ENCODE peak calls at places on chromosomes 7 and 10, in nine cellular contexts. Y is OCI-LY7, F is cardiac muscle cell, N is PC-9, L is lower lobe of right lung, R is AG04450, Q is breast epithelium, A is neural progenitor cell, X is MM.1S. P is an unnamed sample.

GRCh38 chr10:44865289-44865671 is 45.9 kb upstream of the TMEM72 start:
- DNase-seq in Y (no peak), F (peak), N (no peak), L (no peak), R (no peak), Q (no peak), A (peak), X (no peak), P (no peak)

GRCh38 chr7:18855796-18856195 is 261.6 kb downstream of the TWIST1 start:
- DNase-seq in Y (no peak), F (no peak), N (no peak), L (no peak), R (no peak), Q (no peak), A (no peak), X (no peak), P (peak)

GRCh38 chr7:27952393-27953290 is 212.7 kb downstream of the TAX1BP1 start:
- DNase-seq in Y (no peak), F (peak), N (no peak), L (no peak), R (no peak), Q (no peak), A (no peak), X (no peak), P (no peak)

GRCh38 chr7:17580141-17580540 is 281.7 kb downstream of the AHR start:
- DNase-seq in Y (no peak), F (peak), N (no peak), L (no peak), R (peak), Q (no peak), A (no peak), X (no peak), P (peak)

GRCh38 chr7:100720645-100721504 is 607 bp downstream of the EPO start:
- DNase-seq in Y (no peak), F (no peak), N (no peak), L (no peak), R (no peak), Q (no peak), A (peak), X (no peak), P (no peak)

GRCh38 chr10:17229717-17229966 is 1.6 kb downstream of the VIM start:
- DNase-seq in Y (no peak), F (no peak), N (no peak), L (no peak), R (no peak), Q (no peak), A (peak), X (no peak), P (peak)

GRCh38 chr7:99125505-99125865 is 18.4 kb downstream of the SMURF1 start:
- DNase-seq in Y (no peak), F (no peak), N (peak), L (no peak), R (no peak), Q (no peak), A (no peak), X (no peak), P (no peak)

GRCh38 chr7:158407581-158408331 is 179.9 kb downstream of the PTPRN2 start:
- DNase-seq in Y (peak), F (peak), N (no peak), L (no peak), R (no peak), Q (no peak), A (peak), X (no peak), P (peak)

GRCh38 chr10:116098411-116099019 is 174.5 kb downstream of the GFRA1 start:
- DNase-seq in Y (no peak), F (no peak), N (no peak), L (no peak), R (no peak), Q (no peak), A (peak), X (no peak), P (no peak)

GRCh38 chr10:79103078-79103477 is 34.3 kb downstream of the ZMIZ1 start:
- DNase-seq in Y (no peak), F (no peak), N (no peak), L (no peak), R (no peak), Q (no peak), A (no peak), X (no peak), P (no peak)

GRCh38 chr7:91720255-91720937 is 160.1 kb downstream of the MTERF1 start:
- DNase-seq in Y (no peak), F (peak), N (peak), L (no peak), R (no peak), Q (no peak), A (no peak), X (no peak), P (peak)

GRCh38 chr7:17680026-17680425 is 260.3 kb downstream of the SNX13 start:
- DNase-seq in Y (no peak), F (peak), N (peak), L (peak), R (peak), Q (no peak), A (peak), X (no peak), P (peak)

GRCh38 chr10:123380491-123381085 is 226.4 kb downstream of the BUB3 start:
- DNase-seq in Y (no peak), F (peak), N (no peak), L (no peak), R (no peak), Q (no peak), A (peak), X (no peak), P (no peak)

GRCh38 chr10:25547391-25547790 is 372.6 kb downstream of the GPR158 start:
- DNase-seq in Y (no peak), F (peak), N (no peak), L (no peak), R (no peak), Q (no peak), A (peak), X (no peak), P (no peak)

GRCh38 chr10:66215005-66215404 is 710.8 kb upstream of the LRRTM3 start:
- DNase-seq in Y (no peak), F (no peak), N (no peak), L (no peak), R (no peak), Q (no peak), A (peak), X (no peak), P (no peak)

GRCh38 chr7:23491502-23491901 is 21.2 kb upstream of the IGF2BP3 start:
- DNase-seq in Y (no peak), F (peak), N (no peak), L (no peak), R (no peak), Q (no peak), A (no peak), X (no peak), P (no peak)

GRCh38 chr10:69866688-69867461 is 65.2 kb downstream of the COL13A1 start:
- DNase-seq in Y (no peak), F (peak), N (no peak), L (no peak), R (peak), Q (peak), A (peak), X (no peak), P (peak)

GRCh38 chr10:17075510-17075909 is 54.1 kb downstream of the CUBN start:
- DNase-seq in Y (no peak), F (peak), N (peak), L (no peak), R (peak), Q (no peak), A (no peak), X (no peak), P (peak)

GRCh38 chr7:30804078-30804661 is 33.0 kb downstream of the MINDY4 start:
- DNase-seq in Y (no peak), F (peak), N (peak), L (no peak), R (peak), Q (no peak), A (no peak), X (no peak), P (peak)

GRCh38 chr7:945556-946255 is 8.8 kb downstream of the ADAP1 start:
- DNase-seq in Y (no peak), F (no peak), N (peak), L (peak), R (no peak), Q (peak), A (no peak), X (no peak), P (no peak)

GRCh38 chr10:119139464-119140067 is 25.9 kb downstream of the SFXN4 start:
- DNase-seq in Y (peak), F (peak), N (no peak), L (peak), R (no peak), Q (no peak), A (peak), X (no peak), P (no peak)

GRCh38 chr10:68095176-68095575 is 14.1 kb upstream of the MYPN start:
- DNase-seq in Y (no peak), F (peak), N (peak), L (no peak), R (no peak), Q (no peak), A (no peak), X (no peak), P (peak)

GRCh38 chr7:100491192-100491578 is 7.5 kb downstream of the NYAP1 start:
- DNase-seq in Y (no peak), F (no peak), N (no peak), L (no peak), R (no peak), Q (no peak), A (no peak), X (no peak), P (no peak)

GRCh38 chr7:703049-703448 is 23.4 kb upstream of the DNAAF5 start:
- DNase-seq in Y (no peak), F (no peak), N (no peak), L (no peak), R (no peak), Q (no peak), A (no peak), X (no peak), P (no peak)

GRCh38 chr7:77425151-77426051 is 9.3 kb upstream of the GSAP start:
- DNase-seq in Y (no peak), F (peak), N (peak), L (no peak), R (peak), Q (no peak), A (peak), X (no peak), P (peak)

GRCh38 chr10:120827251-120827875 is 23.8 kb upstream of the WDR11 start:
- DNase-seq in Y (no peak), F (no peak), N (no peak), L (no peak), R (no peak), Q (no peak), A (no peak), X (peak), P (no peak)

GRCh38 chr10:52617346-52617745 is 155.2 kb downstream of the MBL2 start:
- DNase-seq in Y (no peak), F (no peak), N (no peak), L (no peak), R (no peak), Q (no peak), A (no peak), X (no peak), P (no peak)

GRCh38 chr10:116465541-116465940 is 37.9 kb downstream of the PNLIPRP3 start:
- DNase-seq in Y (no peak), F (no peak), N (no peak), L (no peak), R (no peak), Q (no peak), A (no peak), X (peak), P (no peak)

GRCh38 chr7:93851536-93851935 is 39.0 kb downstream of the TFPI2 start:
- DNase-seq in Y (no peak), F (no peak), N (no peak), L (no peak), R (no peak), Q (no peak), A (no peak), X (no peak), P (no peak)

GRCh38 chr7:114901771-114902170 is 20.1 kb upstream of the MDFIC start:
- DNase-seq in Y (no peak), F (peak), N (peak), L (no peak), R (no peak), Q (no peak), A (no peak), X (no peak), P (peak)

GRCh38 chr10:5992398-5992797 is 15.1 kb upstream of the IL15RA start:
- DNase-seq in Y (no peak), F (no peak), N (no peak), L (no peak), R (no peak), Q (no peak), A (no peak), X (no peak), P (no peak)

GRCh38 chr10:80444646-80445319 is 9.3 kb upstream of the TSPAN14 start:
- DNase-seq in Y (peak), F (peak), N (peak), L (peak), R (no peak), Q (peak), A (peak), X (peak), P (peak)

GRCh38 chr7:2076649-2077064 is 156.1 kb downstream of the MAD1L1 start:
- DNase-seq in Y (no peak), F (no peak), N (no peak), L (no peak), R (no peak), Q (no peak), A (no peak), X (no peak), P (no peak)

GRCh38 chr7:39035156-39035555 is 57.4 kb downstream of the POU6F2 start:
- DNase-seq in Y (no peak), F (no peak), N (no peak), L (no peak), R (no peak), Q (no peak), A (no peak), X (no peak), P (no peak)

GRCh38 chr10:133466683-133467275 is 13.0 kb downstream of the SCART1 start:
- DNase-seq in Y (no peak), F (no peak), N (no peak), L (no peak), R (no peak), Q (no peak), A (no peak), X (no peak), P (no peak)

GRCh38 chr7:106766551-106766950 is 98.5 kb upstream of the PIK3CG start:
- DNase-seq in Y (no peak), F (no peak), N (no peak), L (no peak), R (no peak), Q (no peak), A (no peak), X (no peak), P (no peak)

GRCh38 chr10:16440396-16441105 is 3.7 kb downstream of the PTER start:
- DNase-seq in Y (no peak), F (peak), N (peak), L (no peak), R (no peak), Q (peak), A (no peak), X (no peak), P (no peak)

GRCh38 chr7:105909742-105910141 is 33.3 kb upstream of the ATXN7L1 start:
- DNase-seq in Y (no peak), F (no peak), N (no peak), L (no peak), R (no peak), Q (no peak), A (no peak), X (no peak), P (no peak)

GRCh38 chr10:22332116-22332692 is 11.3 kb downstream of the BMI1 start:
- DNase-seq in Y (no peak), F (no peak), N (no peak), L (no peak), R (no peak), Q (no peak), A (peak), X (no peak), P (no peak)

GRCh38 chr10:22333167-22333566 is 12.1 kb upstream of the SPAG6 start:
- DNase-seq in Y (no peak), F (no peak), N (no peak), L (no peak), R (no peak), Q (no peak), A (no peak), X (peak), P (no peak)

GRCh38 chr10:22335204-22335956 is 9.9 kb upstream of the SPAG6 start:
- DNase-seq in Y (no peak), F (peak), N (no peak), L (peak), R (no peak), Q (no peak), A (peak), X (no peak), P (no peak)

GRCh38 chr10:22334414-22335203 is 10.7 kb upstream of the SPAG6 start:
- DNase-seq in Y (no peak), F (peak), N (no peak), L (no peak), R (no peak), Q (no peak), A (peak), X (no peak), P (no peak)

DNA sequence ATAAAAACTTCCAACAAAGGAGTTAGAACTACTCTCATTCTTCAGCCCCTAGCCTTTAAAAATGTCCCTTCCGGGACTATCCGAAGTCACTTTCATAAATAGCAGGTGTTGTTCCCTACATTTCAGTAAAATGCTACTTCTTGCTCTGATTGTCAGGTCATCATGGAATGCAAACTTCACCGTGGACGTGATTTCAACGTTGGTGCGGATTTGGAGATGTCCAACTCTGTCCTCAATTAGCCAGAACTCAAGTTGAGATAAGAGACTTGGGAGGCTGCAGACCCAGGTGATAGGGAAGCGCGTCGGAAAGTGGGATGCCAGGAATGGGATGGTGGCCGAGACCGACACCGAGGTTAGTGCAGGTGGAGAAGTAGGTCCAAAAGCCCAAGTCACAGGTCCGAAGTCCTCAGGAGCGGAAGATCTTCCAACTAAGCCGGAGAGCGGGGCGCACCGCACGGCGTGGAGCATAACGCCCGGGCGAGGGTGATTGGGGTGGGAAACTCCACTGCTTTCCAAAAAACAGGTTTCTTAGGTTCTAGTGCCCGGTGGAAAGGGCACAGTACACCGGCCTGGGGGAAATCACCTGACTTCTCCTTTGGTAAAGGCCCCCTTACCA is 11.5 kb upstream of the SPAG6 start:
- DNase-seq in Y (no peak), F (no peak), N (no peak), L (no peak), R (no peak), Q (no peak), A (peak), X (no peak), P (no peak)
- H3K4me3 ChIP-seq in Y (no peak), F (peak), N (no peak), L (peak), R (no peak), Q (no peak), A (peak), X (no peak), P (no peak)

DNA sequence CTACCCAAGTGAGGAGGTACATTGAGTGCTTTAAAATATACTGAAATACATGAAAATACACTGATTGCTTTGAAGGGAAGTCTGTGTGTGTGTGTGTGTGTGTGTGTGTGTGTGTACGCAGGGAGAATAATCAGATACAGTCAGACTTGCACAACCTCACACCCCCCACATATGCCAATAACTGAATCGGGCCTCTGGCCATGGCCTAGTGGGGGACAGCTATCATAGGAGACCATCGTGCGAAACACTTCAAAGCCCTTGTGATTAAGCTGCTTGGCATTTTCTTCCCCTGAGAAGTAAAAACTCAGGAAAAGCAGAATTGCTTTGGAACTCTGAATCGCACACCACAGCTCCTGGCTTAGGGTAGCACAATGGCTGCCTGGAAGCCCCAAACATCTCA is 135.1 kb downstream of the C10orf105 start:
- DNase-seq in Y (no peak), F (peak), N (no peak), L (no peak), R (no peak), Q (no peak), A (no peak), X (no peak), P (peak)
- H3K27ac ChIP-seq in Y (no peak), F (no peak), N (no peak), L (no peak), R (no peak), Q (no peak), A (no peak), X (no peak), P (peak)

GRCh38 chr7:147595076-147595475 is 995.5 kb upstream of the C7orf33 start:
- DNase-seq in Y (no peak), F (no peak), N (no peak), L (no peak), R (no peak), Q (no peak), A (no peak), X (no peak), P (no peak)
- TF ChIP-seq CTCF in Y (no peak), F (no peak), N (no peak), L (no peak), R (no peak), Q (no peak), A (no peak), X (no peak), P (no peak)

GRCh38 chr10:71216363-71216695 is 4.0 kb downstream of the UNC5B start:
- DNase-seq in Y (no peak), F (no peak), N (no peak), L (no peak), R (no peak), Q (no peak), A (no peak), X (no peak), P (no peak)
- H3K4me3 ChIP-seq in Y (no peak), F (peak), N (no peak), L (peak), R (no peak), Q (no peak), A (no peak), X (no peak), P (no peak)

GRCh38 chr10:127012769-127013152 is 107.5 kb downstream of the DOCK1 start:
- DNase-seq in Y (no peak), F (peak), N (peak), L (peak), R (no peak), Q (peak), A (no peak), X (peak), P (no peak)

GRCh38 chr10:127014671-127015070 is 109.4 kb downstream of the DOCK1 start:
- DNase-seq in Y (no peak), F (no peak), N (no peak), L (no peak), R (no peak), Q (no peak), A (no peak), X (no peak), P (no peak)

GRCh38 chr10:127012071-127012768 is 107.0 kb downstream of the DOCK1 start:
- DNase-seq in Y (no peak), F (no peak), N (no peak), L (no peak), R (no peak), Q (no peak), A (no peak), X (no peak), P (no peak)

GRCh38 chr10:127013251-127013656 is 108.0 kb downstream of the DOCK1 start:
- DNase-seq in Y (no peak), F (no peak), N (no peak), L (no peak), R (no peak), Q (no peak), A (peak), X (no peak), P (no peak)

DNA sequence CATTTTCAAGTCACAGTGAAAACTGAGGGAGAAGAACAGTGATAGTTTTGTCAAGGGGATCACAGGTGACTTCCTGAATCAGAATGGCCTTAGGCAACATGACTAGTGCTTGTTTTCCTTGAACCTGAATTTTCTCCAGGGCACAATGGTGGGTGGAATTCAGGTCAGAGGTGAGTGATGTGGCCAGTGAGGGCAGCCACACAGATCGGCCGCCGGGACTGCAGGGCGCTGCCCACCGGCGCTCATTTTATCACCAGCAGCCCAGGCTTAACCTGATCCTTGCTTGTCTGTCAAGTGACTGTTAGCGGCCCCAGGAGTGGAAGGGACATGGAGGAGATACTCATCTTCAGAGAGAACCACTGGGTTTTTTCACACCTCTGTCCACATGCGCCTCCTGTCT is 108.5 kb downstream of the DOCK1 start:
- DNase-seq in Y (no peak), F (no peak), N (peak), L (no peak), R (no peak), Q (no peak), A (no peak), X (no peak), P (no peak)
- H3K27ac ChIP-seq in Y (no peak), F (peak), N (peak), L (no peak), R (no peak), Q (peak), A (no peak), X (no peak), P (no peak)